ENCODE peak calls at places on chromosomes 4 and X, in eight cellular contexts. B is suprapubic skin, F is A549, E is heart left ventricle, D is uterus, V is ovary, H is stomach, I is tibial nerve. A is an unnamed sample.

GRCh38 chr4:94871644-94872305 is 114.0 kb downstream of the BMPR1B start:
- DNase-seq in B (no peak), F (no peak), E (no peak), D (no peak), V (no peak), H (no peak), I (no peak), A (no peak)

GRCh38 chrX:21412883-21413282 is 38.7 kb downstream of the CNKSR2 start:
- DNase-seq in B (no peak), F (peak; percentile 27), E (no peak), D (no peak), V (no peak), H (no peak), I (no peak), A (no peak)

GRCh38 chr4:39406763-39407583 is at the start of gene KLB:
- DNase-seq in B (no peak), F (peak; percentile 59), E (no peak), D (no peak), V (no peak), H (no peak), I (no peak), A (no peak)

GRCh38 chrX:363621-364375 is 22.9 kb downstream of the PPP2R3B start:
- DNase-seq in B (peak; percentile 56), F (no peak), E (peak; percentile 21), D (no peak), V (no peak), H (no peak), I (no peak), A (no peak)

GRCh38 chrX:40202456-40202855 is 104.7 kb upstream of the BCOR start:
- DNase-seq in B (no peak), F (no peak), E (no peak), D (no peak), V (no peak), H (no peak), I (no peak), A (no peak)

GRCh38 chr4:19403786-19404185 is 847.9 kb upstream of the SLIT2 start:
- DNase-seq in B (no peak), F (no peak), E (no peak), D (no peak), V (no peak), H (no peak), I (no peak), A (no peak)

GRCh38 chr4:4667643-4668081 is 125.8 kb upstream of the STX18 start:
- DNase-seq in B (no peak), F (no peak), E (no peak), D (no peak), V (no peak), H (no peak), I (no peak), A (no peak)

GRCh38 chr4:14478504-14478903 is 523.8 kb upstream of the CPEB2 start:
- DNase-seq in B (no peak), F (no peak), E (no peak), D (no peak), V (no peak), H (no peak), I (no peak), A (no peak)

GRCh38 chrX:10245219-10245618 is 88.4 kb downstream of the CLCN4 start:
- DNase-seq in B (no peak), F (no peak), E (no peak), D (no peak), V (no peak), H (no peak), I (no peak), A (no peak)

GRCh38 chrX:139194571-139195280 is 335.8 kb upstream of the F9 start:
- DNase-seq in B (no peak), F (no peak), E (peak; percentile 53), D (no peak), V (no peak), H (peak; percentile 71), I (no peak), A (peak; percentile 45)

GRCh38 chr4:1026115-1026514 is 14.7 kb downstream of the FGFRL1 start:
- DNase-seq in B (no peak), F (no peak), E (no peak), D (no peak), V (no peak), H (peak; percentile 68), I (no peak), A (no peak)

GRCh38 chr4:179867300-179867878 is 2375.8 kb upstream of the TENM3 start:
- DNase-seq in B (no peak), F (peak; percentile 68), E (no peak), D (no peak), V (no peak), H (no peak), I (no peak), A (peak; percentile 37)

GRCh38 chr4:181194096-181194495 is 1049.1 kb upstream of the TENM3 start:
- DNase-seq in B (no peak), F (peak; percentile 3), E (no peak), D (no peak), V (no peak), H (no peak), I (no peak), A (no peak)

GRCh38 chrX:22063284-22063683 is 31.2 kb downstream of the PHEX start:
- DNase-seq in B (no peak), F (no peak), E (no peak), D (peak; percentile 18), V (no peak), H (no peak), I (no peak), A (peak; percentile 37)

GRCh38 chr4:55397024-55397520 is 1.3 kb downstream of the TMEM165 start:
- DNase-seq in B (no peak), F (no peak), E (no peak), D (peak; percentile 19), V (no peak), H (no peak), I (no peak), A (no peak)

GRCh38 chr4:100306018-100306417 is 115.8 kb upstream of the DDIT4L start:
- DNase-seq in B (no peak), F (no peak), E (no peak), D (no peak), V (no peak), H (no peak), I (no peak), A (no peak)

GRCh38 chrX:139126493-139126892 is 404.0 kb upstream of the F9 start:
- DNase-seq in B (no peak), F (peak; percentile 35), E (no peak), D (no peak), V (no peak), H (peak; percentile 57), I (no peak), A (peak; percentile 48)

GRCh38 chr4:107577743-107578142 is 142.3 kb downstream of the PAPSS1 start:
- DNase-seq in B (no peak), F (no peak), E (no peak), D (no peak), V (no peak), H (no peak), I (no peak), A (no peak)
- H3K9me3 ChIP-seq in B (no peaks in the 10 kb centered on the region), F (no peaks in the 10 kb centered on the region), E (peaks cover 8% of the 10 kb centered on the region), D (no peaks in the 10 kb centered on the region), V (no peaks in the 10 kb centered on the region), H (no peaks in the 10 kb centered on the region), I (peaks cover 9% of the 10 kb centered on the region), A (no peaks in the 10 kb centered on the region)

GRCh38 chr4:56977321-56978012 is at the start of gene NOA1:
- DNase-seq in B (peak; percentile 97), F (peak; percentile 98), E (peak; percentile 99), D (peak; percentile 98), V (peak; percentile 96), H (peak; percentile 99), I (peak; percentile 94), A (peak; percentile 99)
- TF ChIP-seq POLR2A in B (peak; percentile 56), F (peak; percentile 82), E (no peak), D (peak; percentile 80), V (peak; percentile 43), H (peak; percentile 26), I (peak; percentile 37), A (no peak)

DNA sequence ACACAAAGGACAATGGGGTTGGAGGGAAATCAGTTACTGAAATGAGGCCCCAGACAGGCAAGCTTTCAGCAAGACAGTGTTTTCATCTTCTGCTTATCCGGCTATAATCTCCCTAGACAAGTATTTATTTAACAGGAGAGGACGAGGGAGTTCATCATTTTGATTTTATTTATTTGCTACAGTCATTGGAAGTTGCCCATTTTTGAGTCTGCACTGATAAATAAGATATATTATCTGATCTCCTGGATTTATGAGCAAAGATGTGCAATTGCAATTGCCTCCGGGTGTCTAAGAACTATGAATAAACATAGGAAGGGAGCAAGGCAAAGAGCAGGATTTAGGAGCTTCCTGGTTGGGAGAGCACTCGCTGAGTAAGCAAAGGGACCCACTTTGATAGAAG is 263.2 kb upstream of the EDA2R start:
- DNase-seq in B (no peak), F (no peak), E (no peak), D (no peak), V (no peak), H (no peak), I (no peak), A (no peak)
- H3K9me3 ChIP-seq in B (no peaks in the 10 kb centered on the region), F (no peaks in the 10 kb centered on the region), E (no peaks in the 10 kb centered on the region), D (no peaks in the 10 kb centered on the region), V (no peaks in the 10 kb centered on the region), H (no peaks in the 10 kb centered on the region), I (no peaks in the 10 kb centered on the region), A (no peaks in the 10 kb centered on the region)

DNA sequence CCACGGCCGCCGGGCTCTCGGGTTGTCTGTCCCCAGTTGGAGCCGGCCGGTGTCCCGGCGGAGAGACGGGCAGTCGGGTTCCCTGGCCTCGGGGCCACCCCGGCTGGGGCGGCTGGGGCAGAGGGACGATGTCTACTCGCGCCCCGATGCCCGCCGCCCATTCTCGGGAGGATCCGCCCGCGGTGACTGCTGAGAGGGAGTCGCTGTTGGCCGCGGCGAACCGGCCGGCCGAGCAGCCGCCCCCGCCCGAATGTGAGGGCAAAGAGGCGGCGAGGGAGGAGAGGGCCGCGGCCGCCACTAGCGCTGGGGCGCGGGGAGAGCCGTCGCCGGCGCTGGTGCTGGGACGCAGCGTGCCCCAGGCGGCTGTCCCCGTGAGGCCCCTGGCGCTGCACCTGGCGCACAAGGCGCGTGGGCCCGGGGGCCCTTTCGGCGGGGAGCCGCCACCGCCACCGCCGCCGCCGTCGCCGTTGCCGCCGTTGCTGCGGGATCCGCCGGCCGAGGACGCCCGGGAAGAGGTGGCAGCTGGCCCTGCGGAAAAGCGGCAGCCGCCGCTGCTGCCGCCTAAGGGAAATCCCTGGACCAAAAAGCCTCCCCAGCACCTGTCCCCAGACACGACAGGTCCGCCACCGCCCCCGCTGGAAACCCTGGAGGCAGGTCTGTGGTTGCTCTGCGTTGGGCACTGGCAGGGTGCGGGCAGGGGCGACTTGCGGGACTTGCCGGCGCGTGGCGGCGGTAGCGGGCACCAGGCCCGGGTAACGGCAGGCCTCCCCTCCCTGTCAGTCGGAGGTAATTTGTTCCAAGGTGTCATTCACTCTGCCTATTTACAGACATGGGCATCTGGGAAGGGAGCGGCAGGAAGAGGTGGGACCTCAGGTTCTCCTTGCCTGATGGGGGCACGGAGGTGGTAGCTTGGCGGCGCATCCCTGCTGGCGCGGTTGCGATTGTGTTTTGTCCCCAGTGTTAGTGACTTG is 739 bp downstream of the LARP1B start:
- DNase-seq in B (no peak), F (peak; percentile 71), E (peak; percentile 67), D (peak; percentile 35), V (peak; percentile 40), H (peak; percentile 62), I (peak; percentile 22), A (peak; percentile 70)
- TF ChIP-seq POLR2A in B (no peak), F (no peak), E (no peak), D (no peak), V (no peak), H (no peak), I (no peak), A (peak; percentile 71)

DNA sequence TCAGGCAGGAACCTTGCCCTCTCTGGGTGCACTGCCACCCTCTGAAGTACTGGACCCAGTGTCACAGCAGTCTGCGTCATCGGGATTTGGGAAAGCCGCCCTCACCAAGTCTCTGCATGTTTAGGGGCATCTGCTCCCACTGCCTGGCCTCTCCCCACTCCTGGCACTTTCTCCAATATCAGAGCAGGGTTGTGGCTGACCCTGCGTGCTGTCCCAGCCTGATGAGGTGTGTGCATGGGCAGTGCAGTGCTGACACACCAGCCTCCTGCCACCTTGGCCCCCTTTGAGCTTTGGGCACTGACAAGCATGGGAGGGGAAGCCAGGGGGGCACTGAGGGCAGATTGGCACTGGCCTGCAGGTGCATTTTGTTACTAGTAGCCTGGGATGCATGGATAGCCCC is 652.5 kb downstream of the GABRG1 start:
- DNase-seq in B (no peak), F (no peak), E (no peak), D (no peak), V (no peak), H (no peak), I (no peak), A (no peak)
- H3K9me3 ChIP-seq in B (no peaks in the 10 kb centered on the region), F (no peaks in the 10 kb centered on the region), E (no peaks in the 10 kb centered on the region), D (no peaks in the 10 kb centered on the region), V (no peaks in the 10 kb centered on the region), H (no peaks in the 10 kb centered on the region), I (peaks cover 14% of the 10 kb centered on the region), A (no peaks in the 10 kb centered on the region)